ENCODE peak calls at places on chromosome 18, in eight cellular contexts. U, O, V, Y, A, G, X and J are unnamed samples. For H3K9me3, the result is how much of the 10 kb centered on the place peaks cover.

GRCh38 chr18:70490008-70490933 is 201.4 kb downstream of the SOCS6 start:
- DNase-seq in Y (no peak), U (no peak), X (peak), G (peak), V (no peak), A (peak), O (peak), J (peak)

GRCh38 chr18:49913221-49913620 is 99.9 kb upstream of the ACAA2 start:
- DNase-seq in G (no peak), X (no peak), A (no peak), O (no peak), V (no peak), U (no peak), Y (no peak), J (no peak)

GRCh38 chr18:25239636-25240468 is 112.1 kb downstream of the ZNF521 start:
- DNase-seq in X (no peak), A (no peak), U (no peak), V (no peak), G (peak), O (no peak), Y (no peak), J (no peak)

GRCh38 chr18:58997811-58998337 is 133.2 kb downstream of the ZNF532 start:
- DNase-seq in G (peak), Y (no peak), O (no peak), A (no peak), V (no peak), U (peak), X (no peak), J (no peak)

GRCh38 chr18:5419601-5420000 is 124.1 kb upstream of the ZBTB14 start:
- DNase-seq in G (no peak), U (no peak), O (no peak), Y (no peak), A (no peak), X (no peak), V (no peak), J (no peak)

GRCh38 chr18:23529597-23529996 is 26.3 kb downstream of the RMC1 start:
- DNase-seq in X (peak), G (peak), O (no peak), V (no peak), Y (no peak), U (no peak), A (no peak), J (no peak)

GRCh38 chr18:24504401-24504800 is 44.0 kb downstream of the HRH4 start:
- DNase-seq in V (no peak), O (no peak), U (no peak), Y (no peak), G (no peak), A (no peak), X (no peak), J (no peak)

GRCh38 chr18:77042583-77042982 is 90.0 kb downstream of the MBP start:
- DNase-seq in A (no peak), O (no peak), V (no peak), X (no peak), U (no peak), G (no peak), Y (no peak), J (no peak)

GRCh38 chr18:4755848-4756247 is 300.7 kb upstream of the DLGAP1 start:
- DNase-seq in G (no peak), V (no peak), X (no peak), U (no peak), O (no peak), Y (no peak), A (no peak), J (no peak)

GRCh38 chr18:1147616-1148184 is 243.0 kb downstream of the ADCYAP1 start:
- DNase-seq in U (no peak), O (no peak), A (no peak), X (no peak), G (no peak), Y (no peak), V (no peak), J (no peak)

GRCh38 chr18:48843596-48843995 is 107.2 kb downstream of the SMAD7 start:
- DNase-seq in Y (no peak), A (no peak), G (no peak), X (no peak), O (no peak), V (peak), U (no peak), J (no peak)

GRCh38 chr18:50240083-50240563 is 26.2 kb downstream of the CFAP53 start:
- DNase-seq in Y (no peak), U (no peak), X (peak), V (no peak), G (peak), O (no peak), A (no peak), J (no peak)

GRCh38 chr18:76672627-76673026 is 149.7 kb upstream of the ZNF236 start:
- DNase-seq in Y (no peak), X (peak), G (peak), A (no peak), U (no peak), V (no peak), O (no peak), J (no peak)

GRCh38 chr18:50092250-50092780 is 102.6 kb downstream of the MYO5B start:
- DNase-seq in Y (no peak), X (no peak), A (no peak), O (no peak), U (no peak), G (no peak), V (no peak), J (no peak)

GRCh38 chr18:46073474-46074331 is 1.6 kb upstream of the PSTPIP2 start:
- DNase-seq in U (no peak), A (peak), O (peak), X (peak), V (no peak), G (peak), Y (no peak), J (peak)

GRCh38 chr18:21496277-21496835 is 104.1 kb downstream of the ESCO1 start:
- DNase-seq in G (no peak), Y (no peak), X (no peak), O (no peak), A (no peak), V (no peak), U (no peak), J (no peak)

GRCh38 chr18:63365909-63366269 is 1.1 kb downstream of the KDSR start:
- DNase-seq in V (no peak), O (no peak), A (no peak), G (no peak), X (peak), Y (no peak), U (no peak), J (peak)

GRCh38 chr18:11591957-11592356 is 17.4 kb upstream of the SLC35G4 start:
- DNase-seq in A (no peak), G (no peak), U (no peak), X (no peak), O (no peak), Y (no peak), V (no peak), J (no peak)

GRCh38 chr18:25136416-25137132 is 215.4 kb downstream of the ZNF521 start:
- DNase-seq in O (no peak), G (peak), X (peak), Y (no peak), U (peak), V (no peak), A (no peak), J (no peak)

GRCh38 chr18:68791801-68792200 is 6.1 kb upstream of the CCDC102B start:
- DNase-seq in Y (no peak), G (peak), O (no peak), A (no peak), X (peak), U (no peak), V (no peak), J (no peak)

GRCh38 chr18:76875390-76876330 is 53.3 kb downstream of the ZNF236 start:
- DNase-seq in Y (no peak), A (no peak), U (no peak), O (peak), X (peak), G (peak), V (no peak), J (peak)

GRCh38 chr18:51401912-51402311 is 204.4 kb upstream of the MEX3C start:
- DNase-seq in G (no peak), A (no peak), X (no peak), Y (no peak), V (no peak), U (no peak), O (no peak), J (no peak)

GRCh38 chr18:69817335-69817935 is 130.2 kb downstream of the CD226 start:
- DNase-seq in U (no peak), O (no peak), A (no peak), Y (no peak), V (no peak), X (no peak), G (peak), J (no peak)

GRCh38 chr18:48022531-48023330 is 92.3 kb upstream of the SMAD2 start:
- DNase-seq in A (no peak), U (no peak), Y (peak), V (no peak), O (peak), G (peak), X (peak), J (peak)

GRCh38 chr18:33576999-33577687 is 876 bp upstream of the ASXL3 start:
- DNase-seq in O (no peak), A (no peak), G (no peak), V (no peak), U (no peak), X (no peak), Y (no peak), J (no peak)
- H3K4me3 ChIP-seq in O (peak), A (no peak), G (peak), V (peak), U (peak), X (peak), Y (peak), J (no peak)

GRCh38 chr18:65215865-65216466 is 534.8 kb upstream of the CDH7 start:
- DNase-seq in X (no peak), V (no peak), U (no peak), O (no peak), G (no peak), Y (no peak), A (no peak), J (no peak)
- H3K9me3 ChIP-seq in X (under half), V (under half), U (under half), O (under half), G (under half), Y (under half), A (under half), J (under half)

GRCh38 chr18:13577091-13577697 is 149.2 kb downstream of the FAM210A start:
- DNase-seq in V (no peak), U (no peak), O (no peak), Y (no peak), A (no peak), G (peak), X (no peak), J (peak)

GRCh38 chr18:13578400-13578799 is 148.0 kb downstream of the FAM210A start:
- DNase-seq in X (no peak), A (peak), V (no peak), Y (no peak), G (no peak), U (no peak), O (no peak), J (no peak)

GRCh38 chr18:13574355-13574754 is 152.0 kb downstream of the FAM210A start:
- DNase-seq in V (no peak), G (no peak), O (no peak), Y (no peak), U (no peak), X (no peak), A (no peak), J (no peak)

GRCh38 chr18:13574761-13575160 is 151.6 kb downstream of the FAM210A start:
- DNase-seq in U (no peak), G (no peak), O (no peak), Y (no peak), A (no peak), X (no peak), V (no peak), J (no peak)

GRCh38 chr18:13576598-13576997 is 149.8 kb downstream of the FAM210A start:
- DNase-seq in U (no peak), X (no peak), V (no peak), O (no peak), Y (no peak), G (no peak), A (no peak), J (no peak)
- H3K27ac ChIP-seq in U (no peak), X (no peak), V (peak), O (no peak), Y (no peak), G (no peak), A (no peak), J (no peak)

DNA sequence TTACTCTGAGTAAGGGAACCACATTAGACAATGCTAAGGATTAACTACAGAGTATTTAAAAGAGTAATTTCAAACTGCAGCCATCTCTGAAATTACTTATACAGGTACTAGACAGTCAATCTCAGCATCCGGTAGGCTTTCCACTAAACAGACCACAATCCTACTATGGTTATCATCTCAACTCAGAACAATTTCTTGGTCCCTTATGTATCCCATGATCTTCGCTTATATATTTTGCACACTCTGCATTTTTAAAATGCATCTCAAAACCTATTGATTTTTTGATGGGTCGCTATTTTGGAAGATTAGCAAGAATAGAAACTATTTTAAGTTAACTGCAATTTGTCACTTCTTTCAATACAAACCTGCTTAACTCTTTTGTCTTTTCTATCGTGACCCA is 1.4 kb downstream of the PPP4R1 start:
- DNase-seq in O (no peak), X (no peak), V (no peak), Y (no peak), U (no peak), G (no peak), A (no peak), J (peak)
- H3K4me3 ChIP-seq in O (peak), X (peak), V (peak), Y (peak), U (no peak), G (peak), A (peak), J (peak)

GRCh38 chr18:78304199-78304826 is 675.3 kb upstream of the SALL3 start:
- DNase-seq in Y (no peak), G (no peak), U (no peak), A (no peak), O (no peak), V (no peak), X (no peak), J (no peak)
- H3K9me3 ChIP-seq in Y (under half), G (under half), U (under half), A (under half), O (under half), V (under half), X (under half), J (under half)